ENCODE peak calls at places on chromosomes 12 and 14, in seven cellular contexts. A, T, X, U, V, W and B are unnamed samples.

GRCh38 chr12:26452511-26452910 is 257.1 kb downstream of the SSPN start:
- DNase-seq in X (no peak), V (no peak), T (no peak), U (no peak), W (no peak), A (no peak), B (no peak)

GRCh38 chr14:50961606-50962259 is 17.4 kb upstream of the PYGL start:
- DNase-seq in U (peak; percentile 32), W (no peak), V (no peak), X (no peak), T (no peak), A (no peak), B (no peak)

GRCh38 chr12:68538722-68539614 is 71.7 kb upstream of the RAP1B start:
- DNase-seq in U (no peak), A (no peak), T (peak; percentile 41), W (no peak), X (peak; percentile 59), V (peak; percentile 51), B (peak; percentile 84)

GRCh38 chr12:48997719-48998496 is 1.3 kb downstream of the DDN start:
- DNase-seq in U (peak; percentile 90), T (peak; percentile 79), V (peak; percentile 84), A (no peak), W (no peak), X (no peak), B (no peak)

GRCh38 chr12:55930771-55931316 is at the start of gene DGKA:
- DNase-seq in X (peak; percentile 53), U (peak; percentile 74), T (peak; percentile 67), A (peak; percentile 41), W (peak; percentile 65), V (peak; percentile 78), B (no peak)

GRCh38 chr14:28875937-28876910 is 109.6 kb downstream of the FOXG1 start:
- DNase-seq in U (no peak), W (no peak), A (no peak), V (no peak), T (no peak), X (no peak), B (no peak)

GRCh38 chr14:56752428-56752827 is 57.9 kb downstream of the OTX2 start:
- DNase-seq in T (no peak), A (no peak), U (no peak), X (no peak), V (no peak), W (no peak), B (no peak)

GRCh38 chr12:100375023-100375737 is 18.3 kb downstream of the SLC17A8 start:
- DNase-seq in T (no peak), V (no peak), U (no peak), A (no peak), W (no peak), X (no peak), B (no peak)

GRCh38 chr12:78928200-78929074 is 63.9 kb downstream of the SYT1 start:
- DNase-seq in W (peak; percentile 1), X (no peak), T (no peak), V (no peak), U (no peak), A (peak; percentile 87), B (no peak)

GRCh38 chr12:3009780-3010179 is 50.6 kb downstream of the TEAD4 start:
- DNase-seq in V (no peak), A (no peak), X (no peak), W (no peak), U (no peak), T (no peak), B (no peak)

GRCh38 chr14:97177016-97177415 is 379.8 kb downstream of the VRK1 start:
- DNase-seq in T (no peak), U (peak; percentile 14), V (no peak), A (peak; percentile 69), W (peak; percentile 18), X (no peak), B (no peak)

GRCh38 chr12:56119361-56119796 is 1.3 kb downstream of the ZC3H10 start:
- DNase-seq in W (peak; percentile 95), V (peak; percentile 69), U (peak; percentile 85), A (peak; percentile 82), T (peak; percentile 87), X (no peak), B (peak; percentile 92)

GRCh38 chr12:53786411-53786810 is 34.6 kb upstream of the CISTR start:
- DNase-seq in X (no peak), T (no peak), V (no peak), U (no peak), A (no peak), W (no peak), B (no peak)

GRCh38 chr14:85625925-85626585 is 96.1 kb downstream of the FLRT2 start:
- DNase-seq in X (no peak), A (no peak), T (no peak), U (no peak), V (no peak), W (no peak), B (no peak)

GRCh38 chr14:100045687-100046344 is 19.4 kb upstream of the EVL start:
- DNase-seq in U (no peak), W (no peak), V (no peak), T (no peak), A (no peak), X (no peak), B (no peak)

GRCh38 chr14:78530078-78530477 is 359.9 kb downstream of the NRXN3 start:
- DNase-seq in X (no peak), W (no peak), A (no peak), V (peak; percentile 67), U (no peak), T (peak; percentile 29), B (peak; percentile 50)

GRCh38 chr12:45789025-45789424 is 59.5 kb downstream of the ARID2 start:
- DNase-seq in U (peak; percentile 6), A (no peak), V (no peak), T (no peak), X (no peak), W (no peak), B (no peak)

GRCh38 chr12:53757095-53757770 is 5.5 kb upstream of the CISTR start:
- DNase-seq in X (no peak), W (peak; percentile 44), T (peak; percentile 81), V (peak; percentile 99), U (peak; percentile 79), A (peak; percentile 58), B (peak; percentile 88)

GRCh38 chr14:91685600-91685999 is 46.3 kb downstream of the CATSPERB start:
- DNase-seq in W (no peak), U (no peak), V (no peak), X (no peak), A (no peak), T (no peak), B (no peak)

GRCh38 chr14:33564774-33565630 is 385.9 kb downstream of the EGLN3 start:
- DNase-seq in X (peak; percentile 57), V (no peak), W (peak; percentile 29), U (no peak), A (no peak), T (peak; percentile 22), B (peak; percentile 11)

GRCh38 chr12:92550234-92550633 is 152.6 kb upstream of the PLEKHG7 start:
- DNase-seq in V (no peak), T (no peak), U (no peak), A (no peak), W (no peak), X (no peak), B (no peak)
- TF ChIP-seq YY1 in V (no peak), T (no peak), U (no peak), A (no peak), W (no peak), X (no peak), B (no peak)

DNA sequence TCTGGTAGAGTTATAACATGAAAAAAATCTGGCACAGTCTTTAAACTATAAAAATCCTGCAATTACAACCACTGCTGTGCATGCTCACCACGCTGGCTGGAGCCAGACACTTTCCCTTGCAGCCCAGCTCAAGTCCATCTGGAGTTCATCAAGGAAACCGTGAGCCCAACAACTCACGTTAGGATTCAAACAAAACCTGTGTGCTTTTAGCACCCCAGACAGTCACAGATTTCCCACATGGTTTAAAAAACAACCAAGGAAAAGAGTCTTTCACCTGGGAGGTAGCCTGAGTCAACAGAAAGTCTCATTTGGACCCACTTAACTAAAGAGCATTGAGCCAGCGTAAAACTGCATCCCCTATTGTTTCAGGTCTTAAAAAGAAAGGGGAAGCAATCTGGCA is 4.7 kb downstream of the LRIG3 start:
- DNase-seq in W (no peak), X (no peak), V (no peak), T (no peak), U (no peak), A (no peak), B (no peak)
- H3K4me3 ChIP-seq in W (peak overlapping the region; percentile 15), X (no peak overlapping the region), V (no peak overlapping the region), T (no peak overlapping the region), U (no peak overlapping the region), A (no peak overlapping the region), B (no peak overlapping the region)

GRCh38 chr12:113240395-113240794 is 19.1 kb downstream of the TPCN1 start:
- DNase-seq in X (no peak), V (no peak), W (no peak), A (no peak), T (no peak), U (no peak), B (no peak)

GRCh38 chr12:113244015-113244983 is 23.0 kb downstream of the TPCN1 start:
- DNase-seq in X (no peak), A (no peak), T (no peak), W (no peak), U (peak; percentile 56), V (no peak), B (no peak)

GRCh38 chr12:113241191-113242017 is 20.1 kb downstream of the TPCN1 start:
- DNase-seq in W (peak; percentile 25), A (no peak), U (no peak), X (no peak), V (no peak), T (no peak), B (no peak)

GRCh38 chr12:113242018-113242418 is 20.8 kb downstream of the TPCN1 start:
- DNase-seq in V (no peak), T (no peak), U (no peak), A (no peak), W (no peak), X (no peak), B (no peak)

GRCh38 chr12:113242560-113242959 is 21.3 kb downstream of the TPCN1 start:
- DNase-seq in W (no peak), A (no peak), T (no peak), X (no peak), V (no peak), U (no peak), B (no peak)
- TF ChIP-seq YY1 in W (no peak), A (no peak), T (no peak), X (no peak), V (no peak), U (no peak), B (no peak)

DNA sequence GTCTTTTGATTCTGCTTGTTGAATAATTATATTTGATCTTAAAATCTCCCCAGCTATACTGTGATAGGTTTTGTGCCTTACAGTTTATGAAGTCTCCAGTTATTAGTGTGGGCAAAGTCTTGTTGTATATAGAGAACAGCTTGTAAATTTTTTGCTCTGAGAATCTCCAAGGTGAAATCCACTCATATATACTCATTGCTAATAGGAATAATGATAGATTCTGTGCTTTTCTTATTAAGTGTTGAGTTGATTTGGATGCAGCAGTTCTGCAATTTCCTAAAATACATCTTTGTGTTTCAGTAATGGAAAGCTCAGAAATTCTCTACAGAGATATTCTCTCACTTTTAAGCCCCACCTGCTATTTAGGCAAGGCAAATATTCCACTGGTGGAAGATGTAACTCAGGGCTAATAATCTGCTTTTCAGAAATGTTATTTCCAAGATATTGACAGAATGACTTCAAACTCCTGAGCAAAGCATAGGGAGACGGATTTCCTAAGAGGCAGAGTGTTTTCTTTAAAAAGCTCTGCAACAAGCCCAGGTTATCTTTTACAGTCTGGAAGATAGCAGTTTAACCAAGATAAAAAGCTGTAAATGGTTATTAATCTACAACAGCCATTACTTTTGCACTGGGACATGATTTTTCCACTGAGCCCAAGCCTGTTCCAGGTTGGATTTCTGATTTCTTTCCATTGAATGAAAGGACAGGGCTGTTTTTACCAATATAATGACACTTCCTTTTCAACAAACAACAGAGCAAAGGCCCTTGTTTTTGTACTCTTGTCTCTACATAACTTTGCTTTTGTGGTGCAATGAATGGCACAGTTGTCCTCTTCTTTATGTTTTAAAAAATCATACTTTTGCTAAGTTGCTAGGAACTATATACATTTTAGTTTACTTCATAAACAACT is 239.9 kb upstream of the ATP2B1 start:
- DNase-seq in V (no peak), A (no peak), X (no peak), T (no peak), W (no peak), U (no peak), B (no peak)
- H3K4me3 ChIP-seq in V (no peak overlapping the region), A (no peak overlapping the region), X (no peak overlapping the region), T (no peak overlapping the region), W (no peak overlapping the region), U (peak overlapping the region; percentile 15), B (no peak overlapping the region)